ENCODE peak calls at places on chromosomes 3 and 15, in nine cellular contexts. Y is lower lobe of right lung, N is skeletal muscle cell, X is transverse colon, F is testis, K is kidney, B is AG10803, G is heart left ventricle, E is A549. C is an unnamed sample.

GRCh38 chr15:50627351-50628055 is 59.1 kb downstream of the TRPM7 start:
- DNase-seq in Y (no peak), E (no peak), B (peak; percentile 25), X (no peak), F (no peak), N (no peak), G (no peak), K (no peak), C (no peak)

GRCh38 chr3:99867594-99868437 is 50.2 kb downstream of the CMSS1 start:
- DNase-seq in E (no peak), B (no peak), F (no peak), Y (no peak), X (no peak), G (no peak), N (no peak), K (no peak), C (no peak)

GRCh38 chr3:61928776-61929175 is 367.4 kb downstream of the PTPRG start:
- DNase-seq in K (no peak), E (no peak), B (peak; percentile 32), X (no peak), G (no peak), F (no peak), Y (no peak), N (no peak), C (no peak)

GRCh38 chr3:128497305-128498126 is 4.5 kb upstream of the GATA2 start:
- DNase-seq in N (no peak), F (peak; percentile 75), X (peak; percentile 61), K (peak; percentile 87), G (peak; percentile 72), B (no peak), E (peak; percentile 45), Y (peak; percentile 75), C (no peak)

GRCh38 chr15:74315626-74316025 is 51.8 kb downstream of the CYP11A1 start:
- DNase-seq in F (no peak), K (no peak), Y (no peak), B (no peak), X (peak; percentile 19), N (no peak), E (no peak), G (peak; percentile 55), C (no peak)

GRCh38 chr15:55649058-55649423 is 60.9 kb upstream of the PYGO1 start:
- DNase-seq in G (no peak), X (no peak), E (no peak), F (no peak), N (no peak), B (peak; percentile 73), K (no peak), Y (no peak), C (peak; percentile 42)

GRCh38 chr3:194579091-194579606 is 54.1 kb downstream of the TMEM44 start:
- DNase-seq in G (peak; percentile 80), B (no peak), X (no peak), F (peak; percentile 26), Y (no peak), K (peak; percentile 45), N (no peak), E (no peak), C (no peak)

GRCh38 chr3:149806171-149806778 is 6.7 kb upstream of the RNF13 start:
- DNase-seq in E (no peak), Y (no peak), K (no peak), F (no peak), X (no peak), B (no peak), N (no peak), G (no peak), C (no peak)

GRCh38 chr3:194072691-194073279 is 63.2 kb upstream of the HES1 start:
- DNase-seq in G (no peak), X (no peak), E (no peak), Y (no peak), B (no peak), N (no peak), F (no peak), K (no peak), C (no peak)

GRCh38 chr3:10447527-10448260 is 57.7 kb downstream of the ATP2B2 start:
- DNase-seq in X (no peak), E (no peak), K (no peak), F (no peak), B (no peak), G (no peak), N (no peak), Y (no peak), C (no peak)

GRCh38 chr3:32077260-32078084 is 28.9 kb upstream of the GPD1L start:
- DNase-seq in X (peak; percentile 77), Y (no peak), G (no peak), N (no peak), K (no peak), B (no peak), E (no peak), F (no peak), C (no peak)

GRCh38 chr3:169667710-169668080 is 4.2 kb upstream of the MECOM start:
- DNase-seq in B (no peak), G (no peak), E (no peak), F (no peak), Y (no peak), K (no peak), N (no peak), X (no peak), C (no peak)

GRCh38 chr3:169668957-169669681 is 5.6 kb upstream of the MECOM start:
- DNase-seq in B (peak; percentile 34), E (peak; percentile 55), Y (peak; percentile 90), G (peak; percentile 79), F (peak; percentile 76), K (peak; percentile 93), N (no peak), X (peak; percentile 80), C (no peak)

GRCh38 chr3:169669816-169670215 is 6.3 kb upstream of the MECOM start:
- DNase-seq in F (no peak), X (no peak), K (no peak), E (no peak), N (no peak), Y (no peak), G (no peak), B (no peak), C (no peak)

GRCh38 chr3:169667380-169667671 is 3.8 kb upstream of the MECOM start:
- DNase-seq in N (no peak), X (no peak), Y (no peak), B (no peak), K (no peak), G (no peak), E (no peak), F (no peak), C (no peak)

GRCh38 chr3:169668081-169668956 is 4.8 kb upstream of the MECOM start:
- DNase-seq in B (no peak), E (no peak), F (peak; percentile 21), N (no peak), K (peak; percentile 79), G (peak; percentile 29), X (peak; percentile 40), Y (peak; percentile 68), C (no peak)
- H3K4me3 ChIP-seq in B (peak overlapping the region; percentile 17), E (peak overlapping the region; percentile 34), F (peak overlapping the region; percentile 51), N (peak overlapping the region; percentile 42), K (peak overlapping the region; percentile 65), G (peak overlapping the region; percentile 57), X (peak overlapping the region; percentile 27), Y (peak overlapping the region; percentile 53), C (peak overlapping the region; percentile 44)

DNA sequence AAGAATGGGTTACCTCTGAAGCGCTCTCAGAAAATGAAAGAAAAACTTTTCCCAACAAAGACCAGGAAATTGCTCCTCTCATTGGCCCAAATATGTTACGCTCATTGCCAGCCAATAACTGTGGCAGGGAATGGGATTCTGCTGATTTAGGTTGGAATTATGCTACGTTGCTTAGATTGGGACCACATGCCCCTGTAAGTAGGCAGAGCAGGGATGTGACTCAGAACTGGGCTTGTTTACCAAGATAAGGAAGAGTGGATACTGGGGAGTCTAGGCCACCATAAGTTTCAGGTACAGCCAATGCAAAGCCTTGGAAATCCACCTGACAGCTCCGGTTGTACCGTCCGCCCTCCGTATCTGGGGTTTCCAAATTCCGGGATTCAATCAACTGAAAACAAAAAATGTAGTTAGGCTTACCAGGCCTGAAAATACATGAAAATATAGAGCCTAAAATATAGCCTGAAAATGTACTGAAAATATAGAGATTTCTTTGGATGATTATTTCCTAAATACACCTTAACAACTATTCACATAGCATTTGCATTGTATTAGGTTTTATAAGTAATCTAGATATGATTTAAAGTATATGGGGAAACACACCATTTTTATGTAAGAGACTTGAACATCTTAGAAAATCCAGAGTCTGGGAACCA is 1.5 kb upstream of the TCF12 start:
- DNase-seq in X (no peak), B (no peak), N (no peak), K (no peak), F (no peak), G (no peak), Y (no peak), E (no peak), C (no peak)
- H3K4me3 ChIP-seq in X (peak overlapping the region; percentile 92), B (peak overlapping the region; percentile 88), N (no peak overlapping the region), K (peak overlapping the region; percentile 72), F (peak overlapping the region; percentile 94), G (peak overlapping the region; percentile 93), Y (peak overlapping the region; percentile 85), E (peak overlapping the region; percentile 99), C (no peak overlapping the region)

GRCh38 chr3:56783644-56784451 is 17.9 kb downstream of the ARHGEF3 start:
- DNase-seq in F (peak; percentile 54), K (no peak), G (peak; percentile 55), N (peak; percentile 85), E (peak; percentile 8), Y (peak; percentile 72), B (peak; percentile 91), X (peak; percentile 60), C (peak; percentile 57)
- H3K4me3 ChIP-seq in F (no peak overlapping the region), K (peak overlapping the region; percentile 12), G (no peak overlapping the region), N (no peak overlapping the region), E (no peak overlapping the region), Y (no peak overlapping the region), B (no peak overlapping the region), X (no peak overlapping the region), C (no peak overlapping the region)

GRCh38 chr3:57737840-57738239 is 18.3 kb upstream of the SLMAP start:
- DNase-seq in E (no peak), G (no peak), F (no peak), N (no peak), K (no peak), Y (no peak), B (no peak), X (no peak), C (no peak)

GRCh38 chr3:57731311-57731710 is 24.8 kb upstream of the SLMAP start:
- DNase-seq in Y (no peak), E (no peak), F (no peak), N (no peak), G (no peak), K (no peak), X (no peak), B (peak; percentile 72), C (no peak)

GRCh38 chr3:57729339-57730039 is 26.6 kb upstream of the SLMAP start:
- DNase-seq in N (no peak), G (no peak), X (no peak), B (peak; percentile 73), E (no peak), K (no peak), Y (no peak), F (no peak), C (no peak)

GRCh38 chr3:57735405-57735804 is 20.7 kb upstream of the SLMAP start:
- DNase-seq in F (no peak), X (no peak), K (no peak), Y (no peak), B (no peak), N (no peak), G (no peak), E (no peak), C (no peak)

DNA sequence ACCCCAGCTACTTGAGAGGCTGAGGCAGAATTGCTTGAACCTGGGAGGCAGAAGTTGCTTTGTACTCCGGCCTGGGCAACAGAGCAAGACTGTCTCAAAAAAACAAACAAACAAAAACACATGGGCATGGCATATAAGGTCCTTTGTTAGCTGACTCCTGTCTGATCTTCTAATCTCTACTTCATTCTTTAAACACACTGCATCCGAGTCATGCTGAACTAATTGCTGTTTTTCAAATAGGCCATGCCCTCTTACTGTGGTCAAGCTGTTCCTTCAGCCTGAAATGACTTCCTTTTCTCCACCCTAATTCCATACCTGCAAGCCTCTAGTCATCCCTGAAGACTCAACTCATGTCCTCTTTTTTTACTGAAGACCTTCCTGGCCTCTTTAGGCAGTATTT is 22.3 kb upstream of the SLMAP start:
- DNase-seq in B (no peak), Y (no peak), X (no peak), E (no peak), G (no peak), N (no peak), F (no peak), K (no peak), C (no peak)
- H3K4me3 ChIP-seq in B (no peak overlapping the region), Y (no peak overlapping the region), X (no peak overlapping the region), E (no peak overlapping the region), G (no peak overlapping the region), N (no peak overlapping the region), F (no peak overlapping the region), K (no peak overlapping the region), C (no peak overlapping the region)

C was measured in astrocyte of the cerebellum.